ENCODE peak calls at places on chromosomes 4 and X, in nine cellular contexts. One of them, this sample, is unnamed.

GRCh38 chr4:25213327-25213979 is 20.4 kb upstream of the PI4K2B start:
- DNase-seq in tibial artery: no peak
- DNase-seq in Karpas-422: no peak
- DNase-seq in pancreas: no peak
- DNase-seq in mucosa of descending colon: no peak
- DNase-seq in aorta: no peak
- DNase-seq in ovary: no peak
- DNase-seq in A549: no peak
- DNase-seq in fibroblast of lung: no peak
- DNase-seq in this sample: no peak

GRCh38 chrX:41144873-41145272 is 59.6 kb downstream of the USP9X start:
- DNase-seq in tibial artery: no peak
- DNase-seq in Karpas-422: no peak
- DNase-seq in pancreas: no peak
- DNase-seq in mucosa of descending colon: no peak
- DNase-seq in aorta: no peak
- DNase-seq in ovary: no peak
- DNase-seq in A549: no peak
- DNase-seq in fibroblast of lung: peak; percentile 12
- DNase-seq in this sample: no peak

GRCh38 chr4:183504930-183505555 is at the start of gene ING2:
- DNase-seq in tibial artery: no peak
- DNase-seq in Karpas-422: peak; percentile 83
- DNase-seq in pancreas: no peak
- DNase-seq in mucosa of descending colon: no peak
- DNase-seq in aorta: no peak
- DNase-seq in ovary: peak; percentile 53
- DNase-seq in A549: peak; percentile 51
- DNase-seq in fibroblast of lung: no peak
- DNase-seq in this sample: peak; percentile 54

GRCh38 chrX:21150208-21150607 is 224.0 kb upstream of the CNKSR2 start:
- DNase-seq in tibial artery: no peak
- DNase-seq in Karpas-422: no peak
- DNase-seq in pancreas: no peak
- DNase-seq in mucosa of descending colon: no peak
- DNase-seq in aorta: no peak
- DNase-seq in ovary: no peak
- DNase-seq in A549: no peak
- DNase-seq in fibroblast of lung: no peak
- DNase-seq in this sample: no peak

GRCh38 chr4:4217123-4217522 is 9.6 kb downstream of the OTOP1 start:
- DNase-seq in tibial artery: no peak
- DNase-seq in Karpas-422: no peak
- DNase-seq in pancreas: no peak
- DNase-seq in mucosa of descending colon: no peak
- DNase-seq in aorta: no peak
- DNase-seq in ovary: no peak
- DNase-seq in A549: no peak
- DNase-seq in fibroblast of lung: peak; percentile 37
- DNase-seq in this sample: no peak

GRCh38 chr4:165905405-165906027 is 32.5 kb downstream of the TLL1 start:
- DNase-seq in tibial artery: no peak
- DNase-seq in Karpas-422: no peak
- DNase-seq in pancreas: no peak
- DNase-seq in mucosa of descending colon: no peak
- DNase-seq in aorta: no peak
- DNase-seq in ovary: no peak
- DNase-seq in A549: peak; percentile 6
- DNase-seq in fibroblast of lung: peak; percentile 1
- DNase-seq in this sample: no peak

GRCh38 chr4:80085081-80085480 is 12.1 kb upstream of the ANTXR2 start:
- DNase-seq in tibial artery: no peak
- DNase-seq in Karpas-422: no peak
- DNase-seq in pancreas: no peak
- DNase-seq in mucosa of descending colon: no peak
- DNase-seq in aorta: no peak
- DNase-seq in ovary: no peak
- DNase-seq in A549: no peak
- DNase-seq in fibroblast of lung: no peak
- DNase-seq in this sample: no peak

GRCh38 chr4:153222790-153223417 is 18.7 kb downstream of the TRIM2 start:
- DNase-seq in tibial artery: peak; percentile 79
- DNase-seq in Karpas-422: no peak
- DNase-seq in pancreas: peak; percentile 39
- DNase-seq in mucosa of descending colon: peak; percentile 74
- DNase-seq in aorta: peak; percentile 87
- DNase-seq in ovary: peak; percentile 60
- DNase-seq in A549: no peak
- DNase-seq in fibroblast of lung: peak; percentile 65
- DNase-seq in this sample: peak; percentile 46

GRCh38 chr4:181701219-181701618 is 542.0 kb upstream of the TENM3 start:
- DNase-seq in tibial artery: no peak
- DNase-seq in Karpas-422: no peak
- DNase-seq in pancreas: no peak
- DNase-seq in mucosa of descending colon: no peak
- DNase-seq in aorta: no peak
- DNase-seq in ovary: no peak
- DNase-seq in A549: no peak
- DNase-seq in fibroblast of lung: no peak
- DNase-seq in this sample: no peak

GRCh38 chrX:40646489-40647306 is 663 bp downstream of the CXorf38 start:
- DNase-seq in tibial artery: peak; percentile 74
- DNase-seq in Karpas-422: peak; percentile 63
- DNase-seq in pancreas: peak; percentile 70
- DNase-seq in mucosa of descending colon: peak; percentile 72
- DNase-seq in aorta: peak; percentile 84
- DNase-seq in ovary: peak; percentile 51
- DNase-seq in A549: peak; percentile 10
- DNase-seq in fibroblast of lung: peak; percentile 27
- DNase-seq in this sample: peak; percentile 62

GRCh38 chr4:26197018-26197779 is 123.6 kb upstream of the RBPJ start:
- DNase-seq in tibial artery: no peak
- DNase-seq in Karpas-422: no peak
- DNase-seq in pancreas: no peak
- DNase-seq in mucosa of descending colon: peak; percentile 35
- DNase-seq in aorta: no peak
- DNase-seq in ovary: no peak
- DNase-seq in A549: peak; percentile 7
- DNase-seq in fibroblast of lung: peak; percentile 99
- DNase-seq in this sample: no peak

GRCh38 chr4:84681488-84682274 is 98.8 kb downstream of the CDS1 start:
- DNase-seq in tibial artery: no peak
- DNase-seq in Karpas-422: no peak
- DNase-seq in pancreas: no peak
- DNase-seq in mucosa of descending colon: peak; percentile 36
- DNase-seq in aorta: no peak
- DNase-seq in ovary: no peak
- DNase-seq in A549: no peak
- DNase-seq in fibroblast of lung: peak; percentile 90
- DNase-seq in this sample: peak; percentile 54

GRCh38 chr4:176897226-176897625 is 104.5 kb upstream of the VEGFC start:
- DNase-seq in tibial artery: no peak
- DNase-seq in Karpas-422: no peak
- DNase-seq in pancreas: no peak
- DNase-seq in mucosa of descending colon: no peak
- DNase-seq in aorta: no peak
- DNase-seq in ovary: no peak
- DNase-seq in A549: no peak
- DNase-seq in fibroblast of lung: no peak
- DNase-seq in this sample: no peak

GRCh38 chrX:13029341-13029740 is 15.1 kb downstream of the FAM9C start:
- DNase-seq in tibial artery: no peak
- DNase-seq in Karpas-422: no peak
- DNase-seq in pancreas: peak; percentile 50
- DNase-seq in mucosa of descending colon: peak; percentile 48
- DNase-seq in aorta: no peak
- DNase-seq in ovary: peak; percentile 51
- DNase-seq in A549: peak; percentile 87
- DNase-seq in fibroblast of lung: peak; percentile 55
- DNase-seq in this sample: peak; percentile 68

GRCh38 chr4:150582101-150582565 is at the start of gene MAB21L2:
- DNase-seq in tibial artery: no peak
- DNase-seq in Karpas-422: no peak
- DNase-seq in pancreas: no peak
- DNase-seq in mucosa of descending colon: no peak
- DNase-seq in aorta: no peak
- DNase-seq in ovary: no peak
- DNase-seq in A549: no peak
- DNase-seq in fibroblast of lung: peak; percentile 58
- DNase-seq in this sample: no peak
- H3K4me3 ChIP-seq in tibial artery: peak within 1 kb of the TSS; percentile 50
- H3K4me3 ChIP-seq in Karpas-422: no peak within 1 kb of the TSS
- H3K4me3 ChIP-seq in pancreas: no peak within 1 kb of the TSS
- H3K4me3 ChIP-seq in mucosa of descending colon: peak within 1 kb of the TSS; percentile 13
- H3K4me3 ChIP-seq in aorta: no peak within 1 kb of the TSS
- H3K4me3 ChIP-seq in ovary: peak within 1 kb of the TSS; percentile 27
- H3K4me3 ChIP-seq in A549: no peak within 1 kb of the TSS
- H3K4me3 ChIP-seq in fibroblast of lung: no peak within 1 kb of the TSS
- H3K4me3 ChIP-seq in this sample: peak within 1 kb of the TSS; percentile 28

DNA sequence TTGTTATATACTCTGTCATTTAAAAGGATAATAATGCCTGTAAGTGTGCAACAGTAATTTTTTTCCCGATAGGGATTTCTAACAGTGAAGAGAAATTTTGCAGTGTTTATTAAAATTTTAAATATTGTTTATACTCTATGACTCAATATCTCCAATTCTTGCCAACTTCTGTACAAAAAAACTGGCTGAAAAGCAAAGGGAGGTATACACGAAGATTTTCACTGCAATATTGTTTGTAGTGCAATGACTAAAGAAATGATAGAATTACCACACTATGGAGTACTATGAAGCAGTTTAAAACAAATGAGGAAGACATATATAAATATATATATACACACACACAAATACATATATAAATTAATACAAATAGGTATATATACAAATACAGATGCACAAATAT is 187.9 kb upstream of the IL15 start:
- DNase-seq in tibial artery: no peak
- DNase-seq in Karpas-422: no peak
- DNase-seq in pancreas: no peak
- DNase-seq in mucosa of descending colon: no peak
- DNase-seq in aorta: no peak
- DNase-seq in ovary: no peak
- DNase-seq in A549: no peak
- DNase-seq in fibroblast of lung: no peak
- DNase-seq in this sample: no peak
- H3K4me3 ChIP-seq in tibial artery: no peak overlapping the region
- H3K4me3 ChIP-seq in Karpas-422: no peak overlapping the region
- H3K4me3 ChIP-seq in pancreas: no peak overlapping the region
- H3K4me3 ChIP-seq in mucosa of descending colon: no peak overlapping the region
- H3K4me3 ChIP-seq in aorta: no peak overlapping the region
- H3K4me3 ChIP-seq in ovary: no peak overlapping the region
- H3K4me3 ChIP-seq in A549: no peak overlapping the region
- H3K4me3 ChIP-seq in fibroblast of lung: no peak overlapping the region
- H3K4me3 ChIP-seq in this sample: no peak overlapping the region

GRCh38 chr4:145388043-145388442 is 93.6 kb upstream of the SMAD1 start:
- DNase-seq in tibial artery: no peak
- DNase-seq in Karpas-422: no peak
- DNase-seq in pancreas: no peak
- DNase-seq in mucosa of descending colon: no peak
- DNase-seq in aorta: no peak
- DNase-seq in ovary: no peak
- DNase-seq in A549: no peak
- DNase-seq in fibroblast of lung: peak; percentile 55
- DNase-seq in this sample: no peak

GRCh38 chr4:145381163-145381562 is 100.5 kb upstream of the SMAD1 start:
- DNase-seq in tibial artery: no peak
- DNase-seq in Karpas-422: peak; percentile 12
- DNase-seq in pancreas: no peak
- DNase-seq in mucosa of descending colon: no peak
- DNase-seq in aorta: no peak
- DNase-seq in ovary: no peak
- DNase-seq in A549: no peak
- DNase-seq in fibroblast of lung: no peak
- DNase-seq in this sample: no peak

GRCh38 chr4:145390566-145390965 is 91.1 kb upstream of the SMAD1 start:
- DNase-seq in tibial artery: no peak
- DNase-seq in Karpas-422: no peak
- DNase-seq in pancreas: no peak
- DNase-seq in mucosa of descending colon: no peak
- DNase-seq in aorta: no peak
- DNase-seq in ovary: no peak
- DNase-seq in A549: no peak
- DNase-seq in fibroblast of lung: no peak
- DNase-seq in this sample: no peak

GRCh38 chr4:145389566-145389965 is 92.1 kb upstream of the SMAD1 start:
- DNase-seq in tibial artery: no peak
- DNase-seq in Karpas-422: no peak
- DNase-seq in pancreas: no peak
- DNase-seq in mucosa of descending colon: no peak
- DNase-seq in aorta: no peak
- DNase-seq in ovary: no peak
- DNase-seq in A549: no peak
- DNase-seq in fibroblast of lung: no peak
- DNase-seq in this sample: no peak

DNA sequence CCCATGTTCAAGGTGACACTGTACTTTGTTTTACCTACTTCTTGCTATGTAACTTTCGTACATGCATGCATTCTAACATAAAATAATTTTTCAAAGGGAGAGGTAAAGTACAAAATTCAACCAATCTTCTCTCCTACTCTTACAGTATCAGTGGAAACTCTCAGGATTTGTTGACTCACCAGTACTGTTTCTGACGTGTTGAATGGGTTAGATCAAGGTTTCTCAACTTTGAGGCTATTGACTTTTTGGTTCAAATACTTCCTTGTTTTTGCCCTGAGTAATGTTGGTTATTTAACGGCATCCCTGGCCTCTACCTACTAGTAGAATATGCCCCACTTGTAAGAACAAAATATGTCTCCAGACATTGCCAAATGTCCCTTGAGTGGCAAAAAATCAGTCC is 94.6 kb upstream of the SMAD1 start:
- DNase-seq in tibial artery: no peak
- DNase-seq in Karpas-422: no peak
- DNase-seq in pancreas: no peak
- DNase-seq in mucosa of descending colon: no peak
- DNase-seq in aorta: no peak
- DNase-seq in ovary: no peak
- DNase-seq in A549: no peak
- DNase-seq in fibroblast of lung: no peak
- DNase-seq in this sample: no peak
- H3K4me3 ChIP-seq in tibial artery: no peak overlapping the region
- H3K4me3 ChIP-seq in Karpas-422: no peak overlapping the region
- H3K4me3 ChIP-seq in pancreas: no peak overlapping the region
- H3K4me3 ChIP-seq in mucosa of descending colon: no peak overlapping the region
- H3K4me3 ChIP-seq in aorta: no peak overlapping the region
- H3K4me3 ChIP-seq in ovary: no peak overlapping the region
- H3K4me3 ChIP-seq in A549: no peak overlapping the region
- H3K4me3 ChIP-seq in fibroblast of lung: no peak overlapping the region
- H3K4me3 ChIP-seq in this sample: no peak overlapping the region

DNA sequence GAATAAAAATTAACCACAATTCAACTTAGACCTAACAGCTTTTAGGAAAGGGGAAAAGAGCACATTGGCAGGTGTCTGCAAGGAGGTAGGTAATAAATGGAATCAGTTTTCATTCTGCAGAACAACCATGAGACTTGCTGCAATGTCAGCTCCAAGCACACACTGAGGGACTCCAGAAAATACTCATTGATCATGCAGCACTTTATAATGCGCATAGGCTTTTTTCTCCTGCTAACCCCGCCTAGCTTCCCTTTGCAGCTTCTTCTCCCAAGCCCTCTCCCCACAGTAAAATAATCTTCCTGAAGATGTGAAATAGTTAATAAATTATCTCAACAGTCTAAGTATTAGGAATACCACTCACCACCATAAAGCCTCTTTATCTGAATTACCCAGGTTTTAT is 36.9 kb downstream of the ANKRD17 start:
- DNase-seq in tibial artery: no peak
- DNase-seq in Karpas-422: no peak
- DNase-seq in pancreas: no peak
- DNase-seq in mucosa of descending colon: no peak
- DNase-seq in aorta: no peak
- DNase-seq in ovary: no peak
- DNase-seq in A549: no peak
- DNase-seq in fibroblast of lung: no peak
- DNase-seq in this sample: no peak
- H3K4me3 ChIP-seq in tibial artery: no peak overlapping the region
- H3K4me3 ChIP-seq in Karpas-422: no peak overlapping the region
- H3K4me3 ChIP-seq in pancreas: peak overlapping the region; percentile 31
- H3K4me3 ChIP-seq in mucosa of descending colon: no peak overlapping the region
- H3K4me3 ChIP-seq in aorta: no peak overlapping the region
- H3K4me3 ChIP-seq in ovary: no peak overlapping the region
- H3K4me3 ChIP-seq in A549: no peak overlapping the region
- H3K4me3 ChIP-seq in fibroblast of lung: peak overlapping the region; percentile 0
- H3K4me3 ChIP-seq in this sample: no peak overlapping the region

This sample was measured in colonic mucosa.